ENCODE peak calls at places on chromosome X, in six cellular contexts. S, L, N, O, T and C are unnamed samples. For H3K9me3, the result is how much of the 10 kb centered on the place peaks cover.

GRCh38 chrX:71493111-71493613 is 39.7 kb upstream of the OGT start:
- DNase-seq in L (no peak), S (peak), O (no peak), N (no peak), T (peak), C (peak)

GRCh38 chrX:68945603-68946228 is 116.9 kb downstream of the EFNB1 start:
- DNase-seq in S (no peak), T (peak), L (peak), O (peak), N (no peak), C (peak)

GRCh38 chrX:24276011-24276410 is 37.9 kb downstream of the SUPT20HL2 start:
- DNase-seq in S (no peak), N (no peak), T (no peak), L (no peak), O (no peak), C (no peak)

GRCh38 chrX:125420809-125421208 is 101.1 kb downstream of the TEX13C start:
- DNase-seq in T (no peak), N (no peak), O (no peak), S (no peak), L (peak), C (no peak)

GRCh38 chrX:115521717-115522116 is 39.3 kb upstream of the PLS3 start:
- DNase-seq in L (no peak), T (no peak), N (no peak), O (no peak), S (no peak), C (no peak)

GRCh38 chrX:149371984-149372383 is 133.1 kb downstream of the IDS start:
- DNase-seq in S (no peak), N (no peak), L (no peak), O (no peak), T (no peak), C (no peak)

GRCh38 chrX:129876734-129877395 is 29.1 kb upstream of the UTP14A start:
- DNase-seq in O (no peak), N (no peak), L (no peak), T (no peak), S (no peak), C (no peak)

GRCh38 chrX:153669174-153669890 is 4.3 kb downstream of the PNCK start:
- DNase-seq in L (peak), N (peak), S (no peak), T (no peak), O (no peak), C (peak)

GRCh38 chrX:19747672-19748610 is 139.5 kb downstream of the SH3KBP1 start:
- DNase-seq in T (peak), O (no peak), L (no peak), S (no peak), N (no peak), C (peak)

GRCh38 chrX:96410927-96411326 is 273.7 kb upstream of the DIAPH2 start:
- DNase-seq in N (no peak), T (no peak), S (no peak), O (no peak), L (no peak), C (no peak)

GRCh38 chrX:125646195-125646594 is 326.5 kb downstream of the TEX13C start:
- DNase-seq in L (no peak), T (no peak), S (no peak), N (no peak), O (no peak), C (no peak)

GRCh38 chrX:66638591-66639500 is at the start of gene EDA2R:
- DNase-seq in S (no peak), N (peak), L (no peak), O (no peak), T (peak), C (no peak)
- TF ChIP-seq POLR2AphosphoS5 in S (no peak), N (no peak), L (no peak), O (no peak), T (no peak), C (no peak)

GRCh38 chrX:145735036-145735435 is 82.6 kb upstream of the SLITRK2 start:
- DNase-seq in S (no peak), T (no peak), N (no peak), L (no peak), O (no peak), C (no peak)

GRCh38 chrX:145727476-145727875 is 90.2 kb upstream of the SLITRK2 start:
- DNase-seq in S (no peak), L (no peak), T (no peak), N (no peak), O (no peak), C (no peak)

GRCh38 chrX:145729635-145730034 is 88.0 kb upstream of the SLITRK2 start:
- DNase-seq in T (no peak), L (no peak), S (no peak), O (no peak), N (no peak), C (no peak)
- H3K9me3 ChIP-seq in T (under half), L (under half), S (under half), O (under half), N (under half), C (under half)

DNA sequence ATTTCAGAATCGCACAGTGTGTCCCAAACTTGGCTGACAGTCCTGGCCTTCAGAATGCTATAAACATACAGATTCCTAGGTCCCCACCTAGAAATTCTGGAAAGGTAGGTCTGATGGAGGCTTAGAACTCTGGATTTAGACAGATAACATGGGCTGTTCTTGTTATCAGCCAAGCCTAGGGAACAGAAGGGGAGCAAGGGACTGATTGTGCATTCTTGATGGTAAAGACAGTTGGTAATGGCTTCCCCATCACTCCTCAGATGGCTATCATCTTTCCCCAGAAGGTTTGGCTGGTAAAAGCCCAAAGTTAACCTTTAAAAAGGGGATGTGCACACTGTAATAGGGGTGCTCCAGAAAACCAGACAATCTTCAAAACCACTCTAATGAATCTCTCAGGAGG is 35.7 kb downstream of the DIPK2B start:
- DNase-seq in S (no peak), T (no peak), N (no peak), L (peak), O (no peak), C (no peak)
- TF ChIP-seq CTCF in S (no peak), T (no peak), N (no peak), L (no peak), O (no peak), C (no peak)

DNA sequence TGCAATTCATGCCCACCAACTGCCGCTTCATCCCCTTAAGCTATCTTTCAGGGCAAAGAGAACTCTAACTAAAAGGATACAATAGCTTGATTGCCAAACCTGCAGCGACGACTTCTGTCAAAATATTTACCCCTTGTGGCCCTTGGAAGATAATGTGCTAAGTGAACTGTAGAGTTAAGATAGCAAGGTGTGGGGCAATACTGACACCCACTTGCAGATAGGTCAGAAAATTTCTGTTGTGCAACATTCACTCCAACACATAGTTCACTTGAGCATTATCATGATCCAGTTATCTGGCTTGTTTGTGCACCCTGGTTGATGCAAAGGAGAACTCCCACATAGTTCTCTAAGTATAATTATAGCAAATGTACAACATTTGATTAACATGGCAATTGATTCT is 55.6 kb downstream of the RHOXF2B start:
- DNase-seq in N (no peak), O (no peak), S (no peak), L (peak), T (no peak), C (no peak)
- TF ChIP-seq POLR2AphosphoS5 in N (no peak), O (no peak), S (no peak), L (peak), T (no peak), C (no peak)

DNA sequence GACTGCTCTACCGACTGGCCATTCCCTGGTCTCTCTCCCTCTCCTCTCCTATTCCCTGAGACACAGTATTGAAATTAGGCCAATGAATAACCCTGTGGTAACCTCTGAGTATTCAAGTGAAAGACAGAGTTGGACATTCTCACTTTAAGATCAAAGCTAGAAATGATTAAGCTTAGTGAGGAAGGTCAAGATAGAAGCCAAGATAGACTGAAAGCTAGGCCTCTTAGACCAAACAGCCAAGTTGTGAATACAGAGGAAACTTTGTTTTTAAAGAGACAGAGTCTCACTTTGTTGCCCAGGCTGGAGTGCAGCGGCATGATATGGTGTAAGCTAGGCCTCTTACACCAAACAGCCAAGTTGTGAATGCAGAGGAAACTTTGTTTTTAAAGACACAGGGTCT is 64.6 kb downstream of the KDM6A start:
- DNase-seq in N (no peak), S (no peak), T (no peak), L (no peak), O (no peak), C (no peak)
- H3K9me3 ChIP-seq in N (under half), S (under half), T (under half), L (under half), O (under half), C (under half)